ENCODE peak calls at places on chromosomes 16 and 17, in five cellular contexts. V is K562, R is GM12878, P is GM23338, D is Panc1. M is an unnamed sample.

GRCh38 chr17:697682-698081 is 17.0 kb downstream of the VPS53 start:
- DNase-seq in V (no peak), R (no peak), P (no peak), D (no peak), M (no peak)

GRCh38 chr16:2147981-2148671 is at the start of gene RAB26:
- DNase-seq in V (peak; percentile 84), R (no peak), P (peak; percentile 91), D (no peak), M (no peak)

GRCh38 chr17:74201250-74201649 is 2.2 kb upstream of the RPL38 start:
- DNase-seq in V (no peak), R (no peak), P (no peak), D (no peak), M (no peak)

GRCh38 chr17:40777971-40778370 is 4.4 kb downstream of the KRT27 start:
- DNase-seq in V (no peak), R (no peak), P (no peak), D (no peak), M (no peak)

GRCh38 chr17:63561819-63562218 is 11.5 kb downstream of the DCAF7 start:
- DNase-seq in V (no peak), R (no peak), P (no peak), D (no peak), M (no peak)

GRCh38 chr17:1713878-1714487 is 3.8 kb upstream of the TLCD2 start:
- DNase-seq in V (no peak), R (no peak), P (peak; percentile 92), D (no peak), M (peak; percentile 64)

GRCh38 chr17:246226-246625 is 64.8 kb upstream of the DOC2B start:
- DNase-seq in V (no peak), R (no peak), P (no peak), D (no peak), M (no peak)

GRCh38 chr17:1000597-1001490 is 3.9 kb downstream of the TIMM22 start:
- DNase-seq in V (no peak), R (no peak), P (no peak), D (no peak), M (no peak)

GRCh38 chr16:59658572-59658971 is 924.5 kb upstream of the GOT2 start:
- DNase-seq in V (no peak), R (no peak), P (no peak), D (no peak), M (no peak)

GRCh38 chr16:12311887-12312286 is 335.4 kb downstream of the SNX29 start:
- DNase-seq in V (no peak), R (no peak), P (peak; percentile 40), D (no peak), M (no peak)

DNA sequence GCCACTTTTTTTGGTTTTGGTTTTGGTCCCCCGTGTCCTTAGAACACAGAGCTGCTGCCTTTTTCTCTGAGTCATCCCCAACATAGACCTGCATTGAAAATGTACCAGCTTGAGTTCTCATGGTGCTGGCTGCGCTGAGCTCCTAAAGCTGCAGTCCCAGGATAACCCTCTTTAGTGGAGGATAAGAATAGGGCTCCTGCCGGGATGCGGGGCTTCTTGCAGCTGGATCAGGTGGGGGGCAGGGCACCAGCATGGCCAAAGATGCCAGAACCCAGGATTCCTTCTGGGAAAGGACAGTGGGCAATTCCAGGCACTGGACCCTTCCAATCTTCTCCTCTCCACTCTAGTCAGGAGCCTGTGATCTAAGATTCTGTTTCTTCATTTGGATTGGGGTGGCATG is 8.3 kb upstream of the CLUH start:
- DNase-seq in V (no peak), R (no peak), P (no peak), D (no peak), M (no peak)
- TF ChIP-seq REST in V (no peak), R (no peak), P (no peak), D (no peak), M (no peak)

GRCh38 chr17:41967141-41967920 is 736 bp downstream of the CNP start:
- DNase-seq in V (peak; percentile 76), R (no peak), P (peak; percentile 58), D (no peak), M (peak; percentile 4)
- TF ChIP-seq REST in V (no peak), R (no peak), P (no peak), D (no peak), M (no peak)

GRCh38 chr17:77356690-77357201 is 216.0 kb downstream of the SEC14L1 start:
- DNase-seq in V (no peak), R (no peak), P (no peak), D (no peak), M (no peak)
- TF ChIP-seq REST in V (no peak), R (no peak), P (no peak), D (no peak), M (no peak)

GRCh38 chr16:85460983-85461813 is 151.9 kb upstream of the GSE1 start:
- DNase-seq in V (peak; percentile 73), R (no peak), P (no peak), D (no peak), M (no peak)
- TF ChIP-seq REST in V (no peak), R (no peak), P (no peak), D (no peak), M (no peak)

GRCh38 chr16:47064775-47065174 is 79.0 kb downstream of the NETO2 start:
- DNase-seq in V (no peak), R (no peak), P (peak; percentile 14), D (no peak), M (no peak)

GRCh38 chr16:47069841-47070584 is 73.7 kb downstream of the NETO2 start:
- DNase-seq in V (no peak), R (no peak), P (no peak), D (no peak), M (no peak)

GRCh38 chr16:47069291-47069690 is 74.5 kb downstream of the NETO2 start:
- DNase-seq in V (no peak), R (no peak), P (no peak), D (no peak), M (no peak)

GRCh38 chr16:47065766-47066688 is 77.7 kb downstream of the NETO2 start:
- DNase-seq in V (no peak), R (no peak), P (no peak), D (no peak), M (no peak)

DNA sequence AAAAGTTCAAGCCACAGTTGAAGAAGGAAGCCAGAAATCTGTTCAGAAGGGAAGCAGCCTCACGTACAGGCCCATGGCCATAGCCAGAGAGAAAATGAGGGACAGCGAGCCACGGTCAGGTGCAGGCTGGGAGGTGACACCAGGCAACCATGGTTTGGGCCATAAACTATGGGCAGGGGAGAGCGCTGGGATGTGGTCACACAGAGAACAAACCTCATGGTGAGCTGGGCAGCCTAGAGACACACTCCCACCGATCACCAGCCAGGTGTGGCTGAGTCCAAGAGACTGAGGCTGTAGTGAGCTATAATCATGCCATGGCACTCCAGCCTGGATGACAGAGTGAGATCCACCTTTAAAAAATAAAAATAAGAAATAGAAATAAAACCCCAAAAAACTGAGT is 76.5 kb downstream of the NETO2 start:
- DNase-seq in V (no peak), R (no peak), P (no peak), D (no peak), M (no peak)
- TF ChIP-seq REST in V (no peak), R (no peak), P (no peak), D (no peak), M (no peak)

GRCh38 chr17:3827124-3827773 is 18.8 kb downstream of the NCBP3 start:
- DNase-seq in V (peak; percentile 41), R (no peak), P (peak; percentile 90), D (peak; percentile 43), M (peak; percentile 58)
- TF ChIP-seq REST in V (no peak), R (no peak), P (no peak), D (no peak), M (no peak)

GRCh38 chr16:87806608-87807546 is 41.1 kb upstream of the KLHDC4 start:
- DNase-seq in V (peak; percentile 40), R (no peak), P (no peak), D (peak; percentile 41), M (peak; percentile 77)

GRCh38 chr16:87809150-87809902 is 43.5 kb upstream of the KLHDC4 start:
- DNase-seq in V (no peak), R (peak; percentile 85), P (no peak), D (no peak), M (no peak)

GRCh38 chr16:87808108-87808507 is 42.3 kb upstream of the KLHDC4 start:
- DNase-seq in V (no peak), R (no peak), P (no peak), D (no peak), M (no peak)

GRCh38 chr16:87803385-87803784 is 37.6 kb upstream of the KLHDC4 start:
- DNase-seq in V (no peak), R (no peak), P (no peak), D (no peak), M (no peak)

GRCh38 chr16:87806246-87806607 is 40.4 kb upstream of the KLHDC4 start:
- DNase-seq in V (no peak), R (no peak), P (no peak), D (no peak), M (peak; percentile 16)
- TF ChIP-seq REST in V (no peak), R (no peak), P (no peak), D (no peak), M (no peak)

DNA sequence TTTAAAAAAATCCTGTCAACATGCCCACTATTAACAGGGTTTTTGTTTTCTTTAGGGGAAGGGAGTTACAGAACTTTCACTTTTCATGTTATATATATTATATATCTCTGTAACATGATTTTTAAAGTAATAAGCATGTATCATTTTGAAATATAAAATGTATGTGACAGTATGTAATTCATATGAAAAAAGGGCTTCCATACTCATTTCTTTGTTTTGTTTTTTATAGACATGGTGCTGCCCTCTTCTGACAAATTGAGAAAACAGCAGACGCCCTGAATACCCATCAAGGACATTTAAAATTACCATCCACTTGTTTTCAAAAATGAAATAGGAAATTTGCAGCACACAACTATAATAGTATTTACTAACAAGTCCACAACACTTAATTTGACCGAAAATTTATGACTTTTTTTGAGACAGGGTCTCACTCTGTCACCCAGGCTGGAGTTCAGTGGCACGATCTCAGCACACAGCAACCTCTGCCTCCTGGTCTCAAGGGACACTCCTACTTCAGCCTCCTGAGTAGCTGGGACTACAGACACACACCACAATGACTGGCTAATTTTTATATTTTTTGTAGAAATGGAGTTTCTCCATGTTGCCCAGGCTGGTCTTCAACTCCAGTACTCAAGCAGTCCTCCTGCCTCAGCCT is 30.4 kb downstream of the CFDP1 start:
- DNase-seq in V (peak; percentile 22), R (no peak), P (peak; percentile 60), D (no peak), M (peak; percentile 10)
- TF ChIP-seq REST in V (no peak), R (no peak), P (no peak), D (no peak), M (no peak)

GRCh38 chr16:24539295-24539849 is at the start of gene RBBP6:
- DNase-seq in V (peak; percentile 90), R (peak; percentile 76), P (peak; percentile 97), D (peak; percentile 78), M (peak; percentile 93)

GRCh38 chr16:24538756-24539294 is 541 bp upstream of the RBBP6 start:
- DNase-seq in V (no peak), R (no peak), P (no peak), D (no peak), M (no peak)

GRCh38 chr16:24541534-24541933 is 2.2 kb downstream of the RBBP6 start:
- DNase-seq in V (no peak), R (no peak), P (no peak), D (no peak), M (no peak)

GRCh38 chr16:24540575-24541240 is 1.3 kb downstream of the RBBP6 start:
- DNase-seq in V (no peak), R (no peak), P (peak; percentile 40), D (no peak), M (no peak)

GRCh38 chr16:24539850-24540484 is 601 bp downstream of the RBBP6 start:
- DNase-seq in V (no peak), R (no peak), P (peak; percentile 33), D (no peak), M (no peak)
- TF ChIP-seq REST in V (no peak), R (no peak), P (no peak), D (no peak), M (no peak)

M was measured in HCT116.